ENCODE peak calls at places on chromosomes 5 and 9, in four cellular contexts. G is fibroblast of the conjunctiva; J is CD8-positive, alpha-beta T cell; R is HuH-7.5. L is an unnamed sample.

GRCh38 chr9:26565131-26565530 is 327.5 kb downstream of the CAAP1 start:
- DNase-seq in G (no peak), J (no peak), R (no peak), L (no peak)

GRCh38 chr5:95148453-95148852 is 136.4 kb downstream of the MCTP1 start:
- DNase-seq in G (no peak), J (no peak), R (no peak), L (no peak)

GRCh38 chr5:148425808-148426207 is 42.0 kb downstream of the FBXO38 start:
- DNase-seq in G (no peak), J (no peak), R (no peak), L (no peak)

GRCh38 chr9:107043886-107044285 is 180.9 kb downstream of the ZNF462 start:
- DNase-seq in G (no peak), J (no peak), R (no peak), L (no peak)

GRCh38 chr5:39394946-39395345 is 29.8 kb downstream of the DAB2 start:
- DNase-seq in G (peak; percentile 38), J (no peak), R (no peak), L (peak; percentile 42)

GRCh38 chr5:134463991-134464760 is 52.5 kb upstream of the CDKN2AIPNL start:
- DNase-seq in G (no peak), J (no peak), R (no peak), L (no peak)

GRCh38 chr9:134634190-134634589 is 7.4 kb upstream of the COL5A1 start:
- DNase-seq in G (no peak), J (no peak), R (no peak), L (no peak)

GRCh38 chr9:12759767-12760166 is 15.1 kb upstream of the LURAP1L start:
- DNase-seq in G (no peak), J (no peak), R (no peak), L (no peak)

GRCh38 chr9:133275105-133276000 is at the start of gene ABO:
- DNase-seq in G (no peak), J (no peak), R (no peak), L (no peak)

L was measured in GM04504.